ENCODE peak calls at places on chromosomes 12 and 14, in eight cellular contexts. One of them, this sample, is unnamed.

GRCh38 chr12:6047249-6048227 is 76.9 kb downstream of the VWF start:
- DNase-seq in H1: no peak
- DNase-seq in A549: no peak
- DNase-seq in K562: no peak
- DNase-seq in HCT116: no peak
- DNase-seq in endothelial cell of umbilical vein: no peak
- DNase-seq in HepG2: no peak
- DNase-seq in GM12878: no peak
- DNase-seq in this sample: no peak

GRCh38 chr14:63499701-63500250 is 43.4 kb downstream of the PPP2R5E start:
- DNase-seq in H1: no peak
- DNase-seq in A549: no peak
- DNase-seq in K562: no peak
- DNase-seq in HCT116: no peak
- DNase-seq in endothelial cell of umbilical vein: no peak
- DNase-seq in HepG2: no peak
- DNase-seq in GM12878: no peak
- DNase-seq in this sample: no peak

GRCh38 chr12:57738661-57739237 is at the start of gene AGAP2:
- DNase-seq in H1: peak
- DNase-seq in A549: no peak
- DNase-seq in K562: no peak
- DNase-seq in HCT116: no peak
- DNase-seq in endothelial cell of umbilical vein: no peak
- DNase-seq in HepG2: no peak
- DNase-seq in GM12878: no peak
- DNase-seq in this sample: no peak

GRCh38 chr14:29098625-29099024 is 332.0 kb downstream of the FOXG1 start:
- DNase-seq in H1: no peak
- DNase-seq in A549: no peak
- DNase-seq in K562: no peak
- DNase-seq in HCT116: no peak
- DNase-seq in endothelial cell of umbilical vein: no peak
- DNase-seq in HepG2: no peak
- DNase-seq in GM12878: no peak
- DNase-seq in this sample: no peak

GRCh38 chr12:75341873-75342272 is 7.4 kb downstream of the GLIPR1L1 start:
- DNase-seq in H1: no peak
- DNase-seq in A549: no peak
- DNase-seq in K562: no peak
- DNase-seq in HCT116: peak
- DNase-seq in endothelial cell of umbilical vein: no peak
- DNase-seq in HepG2: no peak
- DNase-seq in GM12878: no peak
- DNase-seq in this sample: no peak

GRCh38 chr12:60169904-60170303 is 574.1 kb downstream of the SLC16A7 start:
- DNase-seq in H1: no peak
- DNase-seq in A549: no peak
- DNase-seq in K562: no peak
- DNase-seq in HCT116: no peak
- DNase-seq in endothelial cell of umbilical vein: no peak
- DNase-seq in HepG2: no peak
- DNase-seq in GM12878: no peak
- DNase-seq in this sample: no peak

GRCh38 chr14:53042480-53042879 is 91.6 kb upstream of the FERMT2 start:
- DNase-seq in H1: no peak
- DNase-seq in A549: no peak
- DNase-seq in K562: no peak
- DNase-seq in HCT116: no peak
- DNase-seq in endothelial cell of umbilical vein: peak
- DNase-seq in HepG2: no peak
- DNase-seq in GM12878: no peak
- DNase-seq in this sample: no peak

GRCh38 chr12:112283541-112283940 is 98.7 kb downstream of the HECTD4 start:
- DNase-seq in H1: no peak
- DNase-seq in A549: no peak
- DNase-seq in K562: no peak
- DNase-seq in HCT116: no peak
- DNase-seq in endothelial cell of umbilical vein: no peak
- DNase-seq in HepG2: no peak
- DNase-seq in GM12878: no peak
- DNase-seq in this sample: no peak

GRCh38 chr14:53613404-53614253 is 343.0 kb downstream of the BMP4 start:
- DNase-seq in H1: no peak
- DNase-seq in A549: peak
- DNase-seq in K562: no peak
- DNase-seq in HCT116: peak
- DNase-seq in endothelial cell of umbilical vein: peak
- DNase-seq in HepG2: peak
- DNase-seq in GM12878: peak
- DNase-seq in this sample: no peak

GRCh38 chr12:52442600-52443061 is 8.5 kb upstream of the KRT75 start:
- DNase-seq in H1: peak
- DNase-seq in A549: peak
- DNase-seq in K562: no peak
- DNase-seq in HCT116: peak
- DNase-seq in endothelial cell of umbilical vein: no peak
- DNase-seq in HepG2: no peak
- DNase-seq in GM12878: no peak
- DNase-seq in this sample: no peak

GRCh38 chr14:36845346-36846042 is 183.8 kb downstream of the PAX9 start:
- DNase-seq in H1: no peak
- DNase-seq in A549: no peak
- DNase-seq in K562: no peak
- DNase-seq in HCT116: no peak
- DNase-seq in endothelial cell of umbilical vein: no peak
- DNase-seq in HepG2: no peak
- DNase-seq in GM12878: no peak
- DNase-seq in this sample: no peak

GRCh38 chr12:6204533-6205143 is 4.4 kb downstream of the CD9 start:
- DNase-seq in H1: no peak
- DNase-seq in A549: no peak
- DNase-seq in K562: no peak
- DNase-seq in HCT116: no peak
- DNase-seq in endothelial cell of umbilical vein: peak
- DNase-seq in HepG2: no peak
- DNase-seq in GM12878: no peak
- DNase-seq in this sample: peak

GRCh38 chr12:19778111-19778688 is 338.9 kb downstream of the AEBP2 start:
- DNase-seq in H1: no peak
- DNase-seq in A549: no peak
- DNase-seq in K562: no peak
- DNase-seq in HCT116: no peak
- DNase-seq in endothelial cell of umbilical vein: peak
- DNase-seq in HepG2: no peak
- DNase-seq in GM12878: no peak
- DNase-seq in this sample: no peak

GRCh38 chr14:59277659-59278058 is 89.2 kb downstream of the DAAM1 start:
- DNase-seq in H1: no peak
- DNase-seq in A549: no peak
- DNase-seq in K562: peak
- DNase-seq in HCT116: no peak
- DNase-seq in endothelial cell of umbilical vein: no peak
- DNase-seq in HepG2: no peak
- DNase-seq in GM12878: no peak
- DNase-seq in this sample: no peak

GRCh38 chr12:93322784-93323183 is 54.9 kb upstream of the NUDT4 start:
- DNase-seq in H1: no peak
- DNase-seq in A549: no peak
- DNase-seq in K562: no peak
- DNase-seq in HCT116: no peak
- DNase-seq in endothelial cell of umbilical vein: peak
- DNase-seq in HepG2: no peak
- DNase-seq in GM12878: no peak
- DNase-seq in this sample: no peak

GRCh38 chr12:51678086-51678724 is 87.2 kb downstream of the SCN8A start:
- DNase-seq in H1: no peak
- DNase-seq in A549: peak
- DNase-seq in K562: peak
- DNase-seq in HCT116: peak
- DNase-seq in endothelial cell of umbilical vein: peak
- DNase-seq in HepG2: peak
- DNase-seq in GM12878: no peak
- DNase-seq in this sample: peak

DNA sequence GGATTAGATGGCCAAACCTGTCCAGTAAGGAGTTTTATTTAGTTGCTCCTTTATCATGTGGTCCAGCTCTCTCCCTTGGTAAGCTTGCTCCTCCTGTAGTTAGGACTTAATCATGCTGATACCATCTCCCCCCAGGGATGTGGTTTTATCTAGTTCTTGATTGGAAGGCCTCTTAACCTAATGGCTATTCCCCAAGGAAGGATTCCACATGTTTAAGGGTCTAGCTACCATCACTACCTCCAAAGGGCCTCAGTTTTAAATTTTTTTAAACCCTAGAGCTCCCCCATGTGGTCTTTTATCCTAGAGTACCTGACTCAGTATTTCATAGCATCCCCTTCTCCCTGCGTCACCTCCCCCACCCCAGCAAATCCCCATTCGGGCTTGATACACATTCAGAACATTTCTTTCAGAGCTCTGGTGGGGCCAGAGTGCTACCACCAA is 22.5 kb downstream of the MAP3K12 start:
- DNase-seq in H1: no peak
- DNase-seq in A549: no peak
- DNase-seq in K562: peak
- DNase-seq in HCT116: no peak
- DNase-seq in endothelial cell of umbilical vein: peak
- DNase-seq in HepG2: no peak
- DNase-seq in GM12878: no peak
- DNase-seq in this sample: peak
- TF ChIP-seq CTCF in H1: peak
- TF ChIP-seq CTCF in A549: peak
- TF ChIP-seq CTCF in K562: peak
- TF ChIP-seq CTCF in HCT116: peak
- TF ChIP-seq CTCF in endothelial cell of umbilical vein: peak
- TF ChIP-seq CTCF in HepG2: peak
- TF ChIP-seq CTCF in GM12878: no peak
- TF ChIP-seq CTCF in this sample: peak

GRCh38 chr14:77318006-77318553 is 2.6 kb downstream of the POMT2 start:
- DNase-seq in H1: no peak
- DNase-seq in A549: no peak
- DNase-seq in K562: no peak
- DNase-seq in HCT116: no peak
- DNase-seq in endothelial cell of umbilical vein: no peak
- DNase-seq in HepG2: peak
- DNase-seq in GM12878: no peak
- DNase-seq in this sample: no peak

GRCh38 chr14:77319416-77319815 is 1.3 kb downstream of the POMT2 start:
- DNase-seq in H1: no peak
- DNase-seq in A549: no peak
- DNase-seq in K562: no peak
- DNase-seq in HCT116: no peak
- DNase-seq in endothelial cell of umbilical vein: no peak
- DNase-seq in HepG2: no peak
- DNase-seq in GM12878: no peak
- DNase-seq in this sample: no peak

GRCh38 chr14:77322209-77322902 is 1.5 kb downstream of the GSTZ1 start:
- DNase-seq in H1: no peak
- DNase-seq in A549: no peak
- DNase-seq in K562: no peak
- DNase-seq in HCT116: no peak
- DNase-seq in endothelial cell of umbilical vein: no peak
- DNase-seq in HepG2: no peak
- DNase-seq in GM12878: no peak
- DNase-seq in this sample: no peak

GRCh38 chr14:77322951-77323350 is 2.1 kb downstream of the GSTZ1 start:
- DNase-seq in H1: no peak
- DNase-seq in A549: no peak
- DNase-seq in K562: no peak
- DNase-seq in HCT116: no peak
- DNase-seq in endothelial cell of umbilical vein: no peak
- DNase-seq in HepG2: no peak
- DNase-seq in GM12878: no peak
- DNase-seq in this sample: no peak

GRCh38 chr14:77320238-77320935 is at the start of gene POMT2:
- DNase-seq in H1: peak
- DNase-seq in A549: peak
- DNase-seq in K562: peak
- DNase-seq in HCT116: peak
- DNase-seq in endothelial cell of umbilical vein: peak
- DNase-seq in HepG2: peak
- DNase-seq in GM12878: peak
- DNase-seq in this sample: peak
- TF ChIP-seq POLR2A in H1: peak
- TF ChIP-seq POLR2A in A549: peak
- TF ChIP-seq POLR2A in K562: peak
- TF ChIP-seq POLR2A in HCT116: peak
- TF ChIP-seq POLR2A in endothelial cell of umbilical vein: no peak
- TF ChIP-seq POLR2A in HepG2: peak
- TF ChIP-seq POLR2A in GM12878: no peak
- TF ChIP-seq POLR2A in this sample: peak

DNA sequence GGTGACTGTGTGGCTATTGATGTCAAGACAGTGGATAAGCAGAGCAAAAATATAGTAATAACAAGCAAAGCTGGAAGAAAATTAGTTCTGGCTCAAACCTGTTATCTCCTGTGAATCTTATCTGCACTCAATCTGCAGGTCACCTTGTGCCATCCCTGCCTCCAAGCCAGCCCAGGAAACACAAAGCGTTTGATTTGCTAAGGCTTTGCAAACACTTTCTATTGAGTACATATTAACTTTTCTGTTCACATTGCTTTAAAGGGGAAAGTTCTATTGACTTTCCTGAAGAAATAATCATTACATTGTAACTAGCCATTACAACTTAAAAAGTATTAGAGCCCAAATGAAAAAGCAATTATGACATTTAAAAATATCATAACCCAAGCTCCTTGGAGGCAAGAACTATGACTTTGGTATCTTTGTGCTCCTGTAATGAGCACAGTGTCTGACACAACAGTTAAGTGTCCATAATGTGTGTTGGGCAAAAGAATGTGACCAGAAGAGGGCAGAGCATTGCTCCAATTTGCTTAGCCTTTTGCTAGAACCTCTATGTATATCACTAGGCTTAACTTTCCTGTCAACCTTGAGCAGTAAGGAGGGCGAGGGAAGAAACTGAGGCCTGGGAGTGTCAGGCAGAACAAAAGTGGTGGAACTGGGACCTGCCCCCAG is 24.7 kb downstream of the SERPINA3 start:
- DNase-seq in H1: no peak
- DNase-seq in A549: no peak
- DNase-seq in K562: no peak
- DNase-seq in HCT116: peak
- DNase-seq in endothelial cell of umbilical vein: no peak
- DNase-seq in HepG2: peak
- DNase-seq in GM12878: no peak
- DNase-seq in this sample: peak
- TF ChIP-seq MAX in H1: no peak
- TF ChIP-seq MAX in A549: no peak
- TF ChIP-seq MAX in K562: no peak
- TF ChIP-seq MAX in HCT116: no peak
- TF ChIP-seq MAX in endothelial cell of umbilical vein: no peak
- TF ChIP-seq MAX in HepG2: peak
- TF ChIP-seq MAX in GM12878: no peak
- TF ChIP-seq MAX in this sample: no peak

DNA sequence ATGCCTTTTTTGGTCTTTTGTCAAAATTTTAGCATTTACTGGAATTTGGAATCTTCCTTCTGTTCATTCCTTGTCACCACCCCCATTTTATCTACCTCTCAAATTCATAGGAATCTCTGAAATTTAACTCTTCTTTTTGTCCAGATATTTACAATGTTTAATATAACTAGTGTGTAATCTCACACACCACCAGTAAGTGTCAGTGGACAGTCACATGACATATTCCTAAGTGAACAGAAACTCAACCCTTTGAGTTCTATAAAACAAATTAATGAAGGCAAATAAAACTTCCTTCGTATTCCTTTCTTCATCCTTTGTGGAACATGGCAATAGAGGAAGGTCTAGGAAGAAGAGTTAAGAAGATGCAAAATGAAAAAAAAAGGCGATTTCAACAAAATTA is 26.6 kb downstream of the ATF7 start:
- DNase-seq in H1: no peak
- DNase-seq in A549: no peak
- DNase-seq in K562: peak
- DNase-seq in HCT116: no peak
- DNase-seq in endothelial cell of umbilical vein: peak
- DNase-seq in HepG2: no peak
- DNase-seq in GM12878: no peak
- DNase-seq in this sample: no peak
- TF ChIP-seq CTCF in H1: no peak
- TF ChIP-seq CTCF in A549: no peak
- TF ChIP-seq CTCF in K562: peak
- TF ChIP-seq CTCF in HCT116: no peak
- TF ChIP-seq CTCF in endothelial cell of umbilical vein: peak
- TF ChIP-seq CTCF in HepG2: no peak
- TF ChIP-seq CTCF in GM12878: no peak
- TF ChIP-seq CTCF in this sample: no peak